ENCODE peak calls at places on chromosomes 2 and 18, in nine cellular contexts. E, M, J, Z, K, P, B, T and X are unnamed samples.

GRCh38 chr18:4106407-4107033 is 348.6 kb downstream of the DLGAP1 start:
- DNase-seq in E (peak; percentile 71), M (peak; percentile 70), J (peak; percentile 47), Z (peak; percentile 60), K (peak; percentile 39), P (peak; percentile 70), B (peak; percentile 67), T (peak; percentile 35), X (peak; percentile 34)

GRCh38 chr18:33720133-33720532 is 142.1 kb downstream of the ASXL3 start:
- DNase-seq in E (peak; percentile 52), M (no peak), J (no peak), Z (no peak), K (no peak), P (no peak), B (peak; percentile 85), T (no peak), X (no peak)

GRCh38 chr2:201985740-201986735 is 47.6 kb upstream of the FZD7 start:
- DNase-seq in E (no peak), M (no peak), J (no peak), Z (no peak), K (no peak), P (no peak), B (no peak), T (no peak), X (no peak)

GRCh38 chr18:37253424-37254255 is 312.0 kb downstream of the CELF4 start:
- DNase-seq in E (no peak), M (peak; percentile 60), J (no peak), Z (no peak), K (peak; percentile 32), P (peak; percentile 91), B (no peak), T (no peak), X (no peak)

GRCh38 chr2:149885468-149885867 is 297.9 kb upstream of the MMADHC start:
- DNase-seq in E (no peak), M (no peak), J (no peak), Z (no peak), K (no peak), P (no peak), B (no peak), T (no peak), X (peak; percentile 25)

GRCh38 chr2:135792401-135793152 is 44.4 kb downstream of the LCT start:
- DNase-seq in E (no peak), M (peak; percentile 30), J (no peak), Z (peak; percentile 66), K (no peak), P (no peak), B (no peak), T (no peak), X (no peak)

GRCh38 chr2:12678189-12678588 is 38.5 kb upstream of the TRIB2 start:
- DNase-seq in E (no peak), M (no peak), J (no peak), Z (no peak), K (no peak), P (no peak), B (no peak), T (no peak), X (no peak)

GRCh38 chr2:170339753-170340692 is 162.1 kb downstream of the MYO3B start:
- DNase-seq in E (no peak), M (no peak), J (no peak), Z (no peak), K (no peak), P (no peak), B (no peak), T (no peak), X (no peak)

GRCh38 chr2:167181674-167182073 is 293.4 kb downstream of the XIRP2 start:
- DNase-seq in E (no peak), M (no peak), J (no peak), Z (no peak), K (no peak), P (no peak), B (peak; percentile 55), T (no peak), X (peak; percentile 53)

GRCh38 chr2:43024515-43024962 is 201.9 kb downstream of the ZFP36L2 start:
- DNase-seq in E (peak; percentile 66), M (peak; percentile 65), J (peak; percentile 78), Z (peak; percentile 66), K (peak; percentile 80), P (peak; percentile 76), B (peak; percentile 64), T (no peak), X (peak; percentile 42)

GRCh38 chr2:226184940-226185575 is 614.6 kb downstream of the IRS1 start:
- DNase-seq in E (peak; percentile 65), M (no peak), J (peak; percentile 12), Z (peak; percentile 26), K (peak; percentile 19), P (no peak), B (peak; percentile 69), T (no peak), X (peak; percentile 75)

GRCh38 chr2:127373362-127374083 is 14.3 kb downstream of the MAP3K2 start:
- DNase-seq in E (no peak), M (no peak), J (no peak), Z (no peak), K (no peak), P (no peak), B (no peak), T (no peak), X (no peak)

GRCh38 chr2:72940361-72940760 is 23.0 kb downstream of the EMX1 start:
- DNase-seq in E (no peak), M (no peak), J (no peak), Z (no peak), K (no peak), P (no peak), B (no peak), T (no peak), X (no peak)
- H3K4me3 ChIP-seq in E (no peak overlapping the region), M (no peak overlapping the region), J (no peak overlapping the region), Z (no peak overlapping the region), K (no peak overlapping the region), P (no peak overlapping the region), B (no peak overlapping the region), T (no peak overlapping the region), X (no peak overlapping the region)

GRCh38 chr2:17231425-17231965 is 286.7 kb downstream of the RAD51AP2 start:
- DNase-seq in E (no peak), M (no peak), J (no peak), Z (no peak), K (no peak), P (peak; percentile 20), B (no peak), T (no peak), X (no peak)

GRCh38 chr2:17229414-17229813 is 288.8 kb downstream of the RAD51AP2 start:
- DNase-seq in E (no peak), M (no peak), J (no peak), Z (no peak), K (no peak), P (no peak), B (no peak), T (no peak), X (no peak)

GRCh38 chr2:17227856-17228255 is 290.4 kb downstream of the RAD51AP2 start:
- DNase-seq in E (no peak), M (no peak), J (no peak), Z (no peak), K (no peak), P (no peak), B (no peak), T (no peak), X (no peak)

GRCh38 chr2:17226941-17227340 is 291.3 kb downstream of the RAD51AP2 start:
- DNase-seq in E (no peak), M (no peak), J (no peak), Z (no peak), K (no peak), P (no peak), B (no peak), T (no peak), X (no peak)

GRCh38 chr2:17228461-17228860 is 289.8 kb downstream of the RAD51AP2 start:
- DNase-seq in E (no peak), M (no peak), J (no peak), Z (no peak), K (no peak), P (no peak), B (no peak), T (no peak), X (no peak)
- H3K4me3 ChIP-seq in E (no peak overlapping the region), M (no peak overlapping the region), J (no peak overlapping the region), Z (no peak overlapping the region), K (no peak overlapping the region), P (no peak overlapping the region), B (no peak overlapping the region), T (no peak overlapping the region), X (no peak overlapping the region)

GRCh38 chr18:57438669-57439616 is 3.8 kb downstream of the ONECUT2 start:
- DNase-seq in E (no peak), M (no peak), J (no peak), Z (peak; percentile 42), K (no peak), P (no peak), B (no peak), T (no peak), X (no peak)

GRCh38 chr18:57437782-57438668 is 2.9 kb downstream of the ONECUT2 start:
- DNase-seq in E (peak; percentile 70), M (peak; percentile 72), J (peak; percentile 41), Z (peak; percentile 49), K (no peak), P (peak; percentile 87), B (peak; percentile 66), T (no peak), X (peak; percentile 72)

GRCh38 chr18:57436193-57436964 is 1.2 kb downstream of the ONECUT2 start:
- DNase-seq in E (no peak), M (no peak), J (no peak), Z (no peak), K (no peak), P (no peak), B (no peak), T (no peak), X (no peak)

GRCh38 chr18:57436965-57437333 is 1.8 kb downstream of the ONECUT2 start:
- DNase-seq in E (no peak), M (no peak), J (no peak), Z (no peak), K (no peak), P (no peak), B (no peak), T (no peak), X (no peak)

DNA sequence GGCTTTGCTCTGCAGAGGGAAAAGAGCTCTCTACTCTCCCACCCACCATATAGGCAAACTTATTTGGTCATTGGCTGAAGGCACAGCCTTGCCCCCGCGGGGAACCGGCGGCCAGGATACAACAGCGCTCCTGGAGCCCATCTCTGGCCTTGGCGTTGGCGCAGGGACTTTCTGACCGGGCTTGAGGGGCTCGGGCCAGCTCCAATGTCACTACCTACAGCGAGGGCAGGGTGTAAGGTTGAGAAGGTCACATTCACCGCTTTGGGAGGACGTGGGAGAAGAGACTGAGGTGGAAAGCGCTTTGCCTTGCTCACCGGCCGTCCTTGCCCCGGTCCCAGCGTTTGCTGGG is 2.2 kb downstream of the ONECUT2 start:
- DNase-seq in E (no peak), M (no peak), J (no peak), Z (no peak), K (no peak), P (no peak), B (no peak), T (no peak), X (no peak)
- H3K4me3 ChIP-seq in E (no peak overlapping the region), M (no peak overlapping the region), J (peak overlapping the region; percentile 0), Z (no peak overlapping the region), K (no peak overlapping the region), P (peak overlapping the region; percentile 26), B (no peak overlapping the region), T (no peak overlapping the region), X (peak overlapping the region; percentile 11)

DNA sequence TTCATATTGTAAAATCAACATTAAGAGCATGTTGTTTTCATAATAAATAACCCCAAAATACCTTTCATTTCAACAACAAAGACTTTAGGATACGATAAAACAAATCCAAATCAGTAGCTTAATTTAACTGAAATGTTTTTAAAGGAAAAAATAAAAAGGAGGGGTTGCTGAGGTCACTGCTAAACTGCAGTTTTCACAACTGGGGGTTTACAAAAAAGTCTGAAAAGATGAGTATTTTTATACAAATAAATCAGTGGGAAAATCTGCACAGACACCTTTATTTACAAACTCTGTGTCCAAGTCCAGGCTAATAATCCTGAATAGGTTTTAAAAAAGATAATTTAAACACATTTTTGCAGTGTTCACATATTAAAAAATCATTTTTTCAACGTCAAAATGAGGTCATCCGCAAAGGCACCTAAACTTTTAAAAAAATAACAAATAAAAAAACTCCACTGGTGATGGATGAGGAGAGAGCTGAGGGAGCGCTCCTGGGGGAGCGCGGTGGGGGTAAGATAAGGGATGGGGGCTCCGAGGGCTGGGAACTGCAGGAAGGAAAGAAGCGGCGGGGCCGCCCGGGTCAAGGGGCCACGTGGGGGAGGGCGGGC is 3.1 kb downstream of the DLX2 start:
- DNase-seq in E (no peak), M (no peak), J (no peak), Z (no peak), K (no peak), P (no peak), B (no peak), T (no peak), X (no peak)
- H3K4me3 ChIP-seq in E (peak overlapping the region; percentile 47), M (no peak overlapping the region), J (no peak overlapping the region), Z (peak overlapping the region; percentile 34), K (no peak overlapping the region), P (peak overlapping the region; percentile 8), B (peak overlapping the region; percentile 47), T (no peak overlapping the region), X (peak overlapping the region; percentile 30)